ENCODE peak calls at places on chromosomes 13 and 19, in six cellular contexts. One of them, this sample, is unnamed. For H3K4me1, the result is how much of the 10 kb centered on the place peaks cover.

GRCh38 chr19:22622901-22623840 is 11.0 kb upstream of the ZNF492 start:
- DNase-seq in breast epithelium: no peak
- DNase-seq in stomach: no peak
- DNase-seq in body of pancreas: peak
- DNase-seq in A549: no peak
- DNase-seq in adrenal gland: no peak
- DNase-seq in this sample: peak

GRCh38 chr19:56312337-56312736 is 2.3 kb downstream of the ZSCAN5A start:
- DNase-seq in breast epithelium: no peak
- DNase-seq in stomach: no peak
- DNase-seq in body of pancreas: no peak
- DNase-seq in A549: no peak
- DNase-seq in adrenal gland: no peak
- DNase-seq in this sample: no peak

GRCh38 chr19:55160128-55160985 is 2.8 kb upstream of the TNNI3 start:
- DNase-seq in breast epithelium: peak
- DNase-seq in stomach: peak
- DNase-seq in body of pancreas: peak
- DNase-seq in A549: peak
- DNase-seq in adrenal gland: peak
- DNase-seq in this sample: peak

GRCh38 chr19:53873451-53874383 is 6.0 kb downstream of the MYADM start:
- DNase-seq in breast epithelium: no peak
- DNase-seq in stomach: no peak
- DNase-seq in body of pancreas: no peak
- DNase-seq in A549: no peak
- DNase-seq in adrenal gland: no peak
- DNase-seq in this sample: no peak

GRCh38 chr19:34676697-34677385 is at the start of gene SCGB2B2:
- DNase-seq in breast epithelium: no peak
- DNase-seq in stomach: no peak
- DNase-seq in body of pancreas: no peak
- DNase-seq in A549: peak
- DNase-seq in adrenal gland: peak
- DNase-seq in this sample: peak

GRCh38 chr13:107534548-107534947 is 680.8 kb downstream of the LIG4 start:
- DNase-seq in breast epithelium: no peak
- DNase-seq in stomach: no peak
- DNase-seq in body of pancreas: no peak
- DNase-seq in A549: no peak
- DNase-seq in adrenal gland: no peak
- DNase-seq in this sample: no peak

GRCh38 chr13:95564948-95565347 is 12.4 kb downstream of the CLDN10 start:
- DNase-seq in breast epithelium: no peak
- DNase-seq in stomach: no peak
- DNase-seq in body of pancreas: no peak
- DNase-seq in A549: no peak
- DNase-seq in adrenal gland: no peak
- DNase-seq in this sample: no peak

GRCh38 chr13:112956516-112957294 is 12.3 kb upstream of the MCF2L start:
- DNase-seq in breast epithelium: no peak
- DNase-seq in stomach: no peak
- DNase-seq in body of pancreas: no peak
- DNase-seq in A549: no peak
- DNase-seq in adrenal gland: no peak
- DNase-seq in this sample: no peak

GRCh38 chr19:45123440-45123850 is 30.5 kb downstream of the PPP1R37 start:
- DNase-seq in breast epithelium: peak
- DNase-seq in stomach: peak
- DNase-seq in body of pancreas: no peak
- DNase-seq in A549: no peak
- DNase-seq in adrenal gland: no peak
- DNase-seq in this sample: peak

GRCh38 chr19:8897106-8897505 is 64.9 kb downstream of the MBD3L1 start:
- DNase-seq in breast epithelium: no peak
- DNase-seq in stomach: no peak
- DNase-seq in body of pancreas: no peak
- DNase-seq in A549: no peak
- DNase-seq in adrenal gland: no peak
- DNase-seq in this sample: no peak

GRCh38 chr19:53961523-53962345 is 1.0 kb upstream of the CACNG8 start:
- DNase-seq in breast epithelium: no peak
- DNase-seq in stomach: no peak
- DNase-seq in body of pancreas: no peak
- DNase-seq in A549: no peak
- DNase-seq in adrenal gland: no peak
- DNase-seq in this sample: no peak

GRCh38 chr19:1105873-1106840 is 2.4 kb downstream of the GPX4 start:
- DNase-seq in breast epithelium: no peak
- DNase-seq in stomach: no peak
- DNase-seq in body of pancreas: no peak
- DNase-seq in A549: no peak
- DNase-seq in adrenal gland: no peak
- DNase-seq in this sample: no peak
- TF ChIP-seq POLR2A in breast epithelium: no peak
- TF ChIP-seq POLR2A in stomach: no peak
- TF ChIP-seq POLR2A in body of pancreas: no peak
- TF ChIP-seq POLR2A in A549: no peak
- TF ChIP-seq POLR2A in adrenal gland: no peak
- TF ChIP-seq POLR2A in this sample: no peak

GRCh38 chr13:20824762-20825161 is 51.0 kb upstream of the EEF1AKMT1 start:
- DNase-seq in breast epithelium: no peak
- DNase-seq in stomach: no peak
- DNase-seq in body of pancreas: no peak
- DNase-seq in A549: no peak
- DNase-seq in adrenal gland: no peak
- DNase-seq in this sample: no peak
- H3K4me1 ChIP-seq in breast epithelium: under half
- H3K4me1 ChIP-seq in stomach: under half
- H3K4me1 ChIP-seq in body of pancreas: under half
- H3K4me1 ChIP-seq in A549: under half
- H3K4me1 ChIP-seq in adrenal gland: under half
- H3K4me1 ChIP-seq in this sample: under half

GRCh38 chr19:39238209-39238608 is 6.6 kb downstream of the IFNL3 start:
- DNase-seq in breast epithelium: no peak
- DNase-seq in stomach: no peak
- DNase-seq in body of pancreas: no peak
- DNase-seq in A549: no peak
- DNase-seq in adrenal gland: no peak
- DNase-seq in this sample: no peak
- H3K4me3 ChIP-seq in breast epithelium: no peak
- H3K4me3 ChIP-seq in stomach: no peak
- H3K4me3 ChIP-seq in body of pancreas: no peak
- H3K4me3 ChIP-seq in A549: no peak
- H3K4me3 ChIP-seq in adrenal gland: no peak
- H3K4me3 ChIP-seq in this sample: no peak

DNA sequence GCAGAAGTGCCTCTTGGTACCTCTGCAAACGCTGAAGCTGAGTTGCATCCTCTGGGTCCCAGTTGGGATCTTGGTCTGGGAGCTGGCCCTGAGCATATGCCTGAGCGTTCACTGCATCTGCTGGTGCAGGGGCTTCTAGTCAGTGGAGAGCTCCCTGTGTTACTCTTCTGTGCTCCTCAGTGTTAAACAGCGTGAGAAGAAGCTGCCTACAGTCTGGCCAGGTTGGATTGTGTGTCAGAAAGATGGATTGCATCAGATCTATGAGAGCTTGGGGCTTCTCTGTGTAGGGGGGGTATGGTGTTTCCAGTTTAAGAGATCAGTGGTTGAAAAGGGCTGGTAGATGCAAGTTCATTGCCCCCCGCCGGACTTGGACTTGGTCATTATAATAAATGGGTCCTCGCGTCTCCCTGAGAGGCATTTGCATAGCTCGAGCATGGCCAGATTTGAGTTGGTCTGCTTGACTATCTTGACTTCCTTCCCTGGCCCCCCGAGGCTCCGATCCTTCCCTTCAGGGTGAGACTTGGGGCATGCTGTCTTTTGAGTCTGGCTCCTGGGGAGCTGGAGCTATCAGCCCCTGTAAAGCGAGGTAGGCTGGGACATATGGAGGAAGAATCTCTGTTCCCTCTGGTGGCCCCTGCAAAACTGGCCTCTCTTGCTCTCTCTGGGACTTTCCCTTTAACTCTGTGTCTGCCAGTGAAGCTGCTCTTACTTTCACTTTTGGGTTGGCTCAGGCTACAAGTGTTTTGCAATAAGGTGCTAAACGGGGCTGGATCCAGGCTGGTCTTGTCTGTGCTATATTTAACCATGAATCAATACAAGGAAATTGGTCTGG is 52.9 kb downstream of the OR10H4 start:
- DNase-seq in breast epithelium: no peak
- DNase-seq in stomach: no peak
- DNase-seq in body of pancreas: peak
- DNase-seq in A549: no peak
- DNase-seq in adrenal gland: peak
- DNase-seq in this sample: no peak
- TF ChIP-seq POLR2A in breast epithelium: no peak
- TF ChIP-seq POLR2A in stomach: no peak
- TF ChIP-seq POLR2A in body of pancreas: no peak
- TF ChIP-seq POLR2A in A549: no peak
- TF ChIP-seq POLR2A in adrenal gland: no peak
- TF ChIP-seq POLR2A in this sample: no peak

DNA sequence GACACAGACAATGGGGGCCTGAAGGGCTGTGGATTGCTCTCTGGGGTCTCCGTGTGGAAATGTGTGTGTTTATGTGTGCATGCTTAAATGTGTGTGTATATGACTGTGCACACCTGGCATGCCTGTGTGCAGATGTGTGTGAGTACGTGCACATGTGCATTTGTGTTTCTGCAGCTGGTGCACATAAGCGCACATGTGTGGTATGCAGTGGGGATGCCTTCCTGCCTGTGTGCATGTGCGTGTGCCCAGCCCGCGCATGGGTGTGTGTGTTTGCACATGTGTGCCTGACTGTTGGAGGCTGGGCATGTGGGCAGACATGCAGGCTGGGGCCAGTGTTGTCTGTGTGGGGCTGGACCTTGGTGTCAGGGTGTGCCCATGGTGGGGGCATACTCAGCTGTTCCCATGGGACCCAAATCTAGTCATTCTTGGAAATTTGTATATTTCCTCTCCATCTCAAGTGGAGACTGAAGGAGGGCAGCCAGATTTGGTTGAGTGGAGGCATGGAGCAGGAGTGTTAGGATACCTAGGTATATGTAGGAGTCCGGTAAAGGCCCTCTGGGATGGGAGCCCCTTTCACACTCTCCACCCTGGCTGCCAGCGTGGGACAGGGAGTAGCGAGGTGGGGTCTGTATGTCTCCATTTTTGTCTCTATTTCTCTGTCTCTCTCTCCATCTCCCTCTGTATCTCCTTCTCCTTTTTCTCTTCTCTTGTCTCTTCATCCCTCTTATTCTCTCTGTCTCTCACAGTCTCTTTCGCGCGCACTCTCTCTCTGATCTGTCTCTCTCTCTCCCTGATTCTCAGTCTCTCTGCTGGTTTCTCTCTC is 50.0 kb downstream of the CELF5 start:
- DNase-seq in breast epithelium: no peak
- DNase-seq in stomach: no peak
- DNase-seq in body of pancreas: no peak
- DNase-seq in A549: no peak
- DNase-seq in adrenal gland: no peak
- DNase-seq in this sample: no peak
- H3K4me1 ChIP-seq in breast epithelium: under half
- H3K4me1 ChIP-seq in stomach: under half
- H3K4me1 ChIP-seq in body of pancreas: under half
- H3K4me1 ChIP-seq in A549: under half
- H3K4me1 ChIP-seq in adrenal gland: under half
- H3K4me1 ChIP-seq in this sample: under half

DNA sequence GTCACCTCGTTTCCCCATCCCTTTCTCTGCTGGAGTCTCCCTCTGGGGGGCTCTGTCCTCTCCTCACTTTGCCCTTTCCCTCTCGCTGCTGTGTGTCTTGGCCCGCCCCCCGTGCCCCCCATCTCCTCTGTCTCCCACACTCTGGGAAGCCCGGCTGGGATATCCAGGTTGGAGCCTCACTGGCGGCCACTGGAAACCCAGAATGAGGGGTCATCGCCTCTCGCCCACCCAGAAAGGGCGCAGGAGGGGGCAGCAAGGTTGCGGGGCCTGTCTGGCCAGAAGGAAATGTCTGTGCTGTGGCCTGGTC is 15.6 kb downstream of the CCDC97 start:
- DNase-seq in breast epithelium: no peak
- DNase-seq in stomach: no peak
- DNase-seq in body of pancreas: no peak
- DNase-seq in A549: no peak
- DNase-seq in adrenal gland: no peak
- DNase-seq in this sample: no peak
- H3K4me3 ChIP-seq in breast epithelium: peak
- H3K4me3 ChIP-seq in stomach: peak
- H3K4me3 ChIP-seq in body of pancreas: no peak
- H3K4me3 ChIP-seq in A549: no peak
- H3K4me3 ChIP-seq in adrenal gland: no peak
- H3K4me3 ChIP-seq in this sample: peak

GRCh38 chr19:14118165-14119051 is 846 bp upstream of the PRKACA start:
- DNase-seq in breast epithelium: peak
- DNase-seq in stomach: peak
- DNase-seq in body of pancreas: peak
- DNase-seq in A549: no peak
- DNase-seq in adrenal gland: peak
- DNase-seq in this sample: peak
- TF ChIP-seq POLR2A in breast epithelium: peak
- TF ChIP-seq POLR2A in stomach: no peak
- TF ChIP-seq POLR2A in body of pancreas: peak
- TF ChIP-seq POLR2A in A549: no peak
- TF ChIP-seq POLR2A in adrenal gland: peak
- TF ChIP-seq POLR2A in this sample: peak

This sample was measured in thyroid gland.